ENCODE peak calls at places on chromosomes 12 and 14, in seven cellular contexts. D is neural progenitor cell; N is GM23248; P is right cardiac atrium; K is lung; A is pancreas; J is CD4-positive, alpha-beta memory T cell. L is an unnamed sample.

GRCh38 chr12:82174383-82174782 is 183.8 kb downstream of the CCDC59 start:
- DNase-seq in D (no peak), N (no peak), P (no peak), K (no peak), A (no peak), J (no peak), L (no peak)

GRCh38 chr12:112546339-112546738 is 127.6 kb downstream of the PTPN11 start:
- DNase-seq in D (no peak), N (no peak), P (no peak), K (no peak), A (no peak), J (no peak), L (no peak)

GRCh38 chr12:115648463-115648862 is 629.0 kb downstream of the MED13L start:
- DNase-seq in D (no peak), N (peak; percentile 17), P (no peak), K (no peak), A (no peak), J (no peak), L (no peak)

GRCh38 chr14:91244501-91244901 is at the start of gene GPR68:
- DNase-seq in D (peak; percentile 71), N (peak; percentile 92), P (peak; percentile 83), K (no peak), A (no peak), J (peak; percentile 42), L (peak; percentile 53)

GRCh38 chr12:122866950-122867607 is 28.8 kb downstream of the VPS37B start:
- DNase-seq in D (no peak), N (no peak), P (peak; percentile 63), K (no peak), A (no peak), J (no peak), L (no peak)

GRCh38 chr12:104480826-104481457 is 24.2 kb downstream of the CHST11 start:
- DNase-seq in D (no peak), N (peak; percentile 72), P (peak; percentile 81), K (no peak), A (no peak), J (no peak), L (no peak)

GRCh38 chr14:75361751-75362433 is 65.9 kb upstream of the JDP2 start:
- DNase-seq in D (no peak), N (peak; percentile 73), P (peak; percentile 76), K (no peak), A (no peak), J (no peak), L (no peak)

GRCh38 chr14:101897326-101897725 is 67.0 kb upstream of the DYNC1H1 start:
- DNase-seq in D (no peak), N (no peak), P (no peak), K (no peak), A (no peak), J (no peak), L (no peak)

GRCh38 chr12:123269395-123269892 is 2.2 kb downstream of the CDK2AP1 start:
- DNase-seq in D (peak; percentile 93), N (peak; percentile 89), P (peak; percentile 93), K (no peak), A (peak; percentile 65), J (peak; percentile 21), L (peak; percentile 93)

GRCh38 chr12:53577941-53578352 is 48.2 kb downstream of the ATF7 start:
- DNase-seq in D (no peak), N (no peak), P (no peak), K (no peak), A (no peak), J (no peak), L (no peak)

GRCh38 chr12:104846056-104846762 is 111.9 kb downstream of the SLC41A2 start:
- DNase-seq in D (no peak), N (peak; percentile 51), P (no peak), K (no peak), A (no peak), J (no peak), L (no peak)

GRCh38 chr12:89062996-89063395 is 289.3 kb downstream of the DUSP6 start:
- DNase-seq in D (no peak), N (no peak), P (no peak), K (no peak), A (no peak), J (no peak), L (no peak)

GRCh38 chr12:93199831-93200236 is 177.9 kb upstream of the NUDT4 start:
- DNase-seq in D (no peak), N (peak; percentile 13), P (no peak), K (no peak), A (no peak), J (no peak), L (no peak)

GRCh38 chr12:110073049-110073831 is 24.9 kb upstream of the C12orf76 start:
- DNase-seq in D (no peak), N (peak; percentile 55), P (peak; percentile 72), K (peak; percentile 39), A (no peak), J (peak; percentile 20), L (peak; percentile 14)

GRCh38 chr12:90712671-90713070 is 242.3 kb downstream of the CCER1 start:
- DNase-seq in D (no peak), N (no peak), P (no peak), K (no peak), A (no peak), J (no peak), L (no peak)

GRCh38 chr12:27460471-27460978 is 14.0 kb downstream of the SMCO2 start:
- DNase-seq in D (no peak), N (peak; percentile 9), P (no peak), K (no peak), A (no peak), J (no peak), L (no peak)

GRCh38 chr12:75480469-75480949 is at the start of gene GLIPR1:
- DNase-seq in D (peak; percentile 4), N (peak; percentile 99), P (peak; percentile 82), K (peak; percentile 50), A (peak; percentile 14), J (peak; percentile 85), L (peak; percentile 4)

GRCh38 chr12:29547151-29547561 is 49.7 kb upstream of the OVCH1 start:
- DNase-seq in D (no peak), N (peak; percentile 72), P (no peak), K (no peak), A (no peak), J (no peak), L (no peak)

GRCh38 chr12:91178139-91178561 is 4.5 kb downstream of the DCN start:
- DNase-seq in D (no peak), N (peak; percentile 73), P (peak; percentile 38), K (no peak), A (no peak), J (no peak), L (no peak)

GRCh38 chr12:106303202-106303820 is 778 bp downstream of the TCP11L2 start:
- DNase-seq in D (peak; percentile 94), N (peak; percentile 92), P (peak; percentile 97), K (peak; percentile 85), A (peak; percentile 92), J (peak; percentile 98), L (peak; percentile 53)

GRCh38 chr12:45912774-45913173 is 77.6 kb downstream of the SCAF11 start:
- DNase-seq in D (no peak), N (no peak), P (no peak), K (no peak), A (no peak), J (no peak), L (no peak)

GRCh38 chr14:59582161-59582560 is 5.5 kb upstream of the CCDC175 start:
- DNase-seq in D (no peak), N (no peak), P (no peak), K (no peak), A (no peak), J (no peak), L (no peak)

GRCh38 chr12:58757422-58757821 is 162.9 kb downstream of the LRIG3 start:
- DNase-seq in D (no peak), N (peak; percentile 89), P (no peak), K (no peak), A (no peak), J (no peak), L (peak; percentile 77)

GRCh38 chr14:101636081-101636560 is 74.8 kb downstream of the DIO3 start:
- DNase-seq in D (no peak), N (no peak), P (no peak), K (no peak), A (no peak), J (no peak), L (no peak)

GRCh38 chr14:56085471-56085870 is 32.7 kb upstream of the PELI2 start:
- DNase-seq in D (no peak), N (no peak), P (no peak), K (no peak), A (no peak), J (no peak), L (no peak)
- H3K27me3 ChIP-seq in D (no peaks in the 10 kb centered on the region), N (peaks cover 25% of the 10 kb centered on the region), P (peaks cover 3% of the 10 kb centered on the region), K (no peaks in the 10 kb centered on the region), A (no peaks in the 10 kb centered on the region), J (no peaks in the 10 kb centered on the region), L (no peaks in the 10 kb centered on the region)

DNA sequence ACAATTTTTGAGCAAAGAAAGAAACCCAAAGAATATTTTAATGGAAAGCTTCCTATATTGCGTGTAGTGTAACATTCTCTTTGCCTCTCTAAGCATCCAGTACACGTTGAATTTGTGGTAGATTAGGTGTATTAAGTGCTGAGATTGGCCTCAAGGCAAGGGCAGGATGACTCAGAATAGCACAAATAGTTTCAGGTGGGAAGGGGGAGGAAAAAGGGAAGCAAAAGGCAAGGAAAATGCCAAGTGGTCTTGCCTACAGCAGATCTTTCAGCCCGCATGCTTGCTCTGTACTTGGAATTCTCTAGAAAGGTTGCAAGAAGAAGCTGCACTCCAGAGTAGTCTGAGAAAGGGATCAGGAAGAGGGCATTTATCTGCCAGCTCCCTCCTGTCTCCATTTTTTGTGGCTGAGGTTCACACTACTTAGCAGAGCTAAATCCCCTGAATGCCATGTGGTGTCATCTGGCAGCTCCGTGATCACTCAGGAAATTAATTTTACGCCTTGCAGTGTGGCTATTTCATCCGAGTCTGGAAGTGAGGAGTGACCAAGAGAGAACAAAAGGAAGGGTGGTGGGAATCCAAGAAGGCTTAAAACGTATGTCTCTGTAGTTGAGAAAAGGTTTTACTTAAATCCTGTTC is 28.5 kb downstream of the CDKN1B start:
- DNase-seq in D (no peak), N (no peak), P (no peak), K (no peak), A (no peak), J (no peak), L (peak; percentile 66)
- H3K27ac ChIP-seq in D (no peak overlapping the region), N (no peak overlapping the region), P (no peak overlapping the region), K (no peak overlapping the region), A (no peak overlapping the region), J (no peak overlapping the region), L (peak overlapping the region; percentile 21)

DNA sequence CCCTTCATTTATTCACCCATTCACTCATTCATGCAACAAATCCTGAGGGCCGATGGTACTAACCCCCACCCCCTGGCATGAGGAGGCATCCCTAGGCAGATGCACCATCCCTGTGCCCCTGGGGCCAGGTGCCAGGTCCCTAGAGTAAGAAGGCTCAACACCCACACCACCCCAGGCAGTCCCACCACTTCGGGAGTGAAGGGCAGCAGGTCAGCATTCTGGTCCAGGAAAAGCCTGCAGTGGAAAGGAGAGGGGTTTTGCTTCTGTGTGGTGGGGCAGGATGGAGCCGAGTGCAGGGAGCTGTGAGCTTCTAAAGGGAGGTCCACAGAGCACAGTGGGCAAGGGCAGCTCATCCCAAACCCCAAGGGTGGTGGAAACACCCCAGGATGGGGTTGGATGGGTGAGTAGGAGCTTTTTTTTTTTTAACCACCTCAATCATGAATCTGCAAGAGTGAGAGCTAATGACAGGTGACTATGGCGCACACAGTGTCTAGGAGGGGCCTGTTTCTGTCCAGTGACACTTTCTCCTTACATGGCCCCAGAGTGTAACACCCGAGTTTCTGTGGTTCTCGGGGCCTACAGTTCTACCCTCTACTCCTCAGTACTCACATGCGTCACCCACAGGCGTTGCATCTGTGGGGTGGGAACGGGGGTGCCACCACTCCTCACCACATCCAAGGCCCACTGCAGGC is 414.3 kb downstream of the TMEM121 start:
- DNase-seq in D (no peak), N (no peak), P (no peak), K (peak; percentile 27), A (no peak), J (no peak), L (no peak)
- H3K9me3 ChIP-seq in D (peaks cover 4% of the 10 kb centered on the region), N (no peaks in the 10 kb centered on the region), P (peaks cover 4% of the 10 kb centered on the region), K (peaks cover 28% of the 10 kb centered on the region), A (no peaks in the 10 kb centered on the region), J (peaks cover 12% of the 10 kb centered on the region), L (no peaks in the 10 kb centered on the region)

GRCh38 chr12:107318554-107318803 is 225.1 kb upstream of the CRY1 start:
- DNase-seq in D (no peak), N (no peak), P (no peak), K (no peak), A (no peak), J (no peak), L (no peak)
- H3K27me3 ChIP-seq in D (peaks cover 83% of the 10 kb centered on the region), N (peaks cover 19% of the 10 kb centered on the region), P (no peaks in the 10 kb centered on the region), K (peaks cover 17% of the 10 kb centered on the region), A (peaks cover 31% of the 10 kb centered on the region), J (no peaks in the 10 kb centered on the region), L (no peaks in the 10 kb centered on the region)

L was measured in SJCRH30.